ENCODE peak calls at places on chromosomes 3 and 15, in seven cellular contexts. X, A, L, W, U, T and B are unnamed samples.

GRCh38 chr3:104578558-104578957 is 788.2 kb upstream of the ALCAM start:
- DNase-seq in X (no peak), L (no peak), W (no peak), U (no peak), T (no peak), A (no peak), B (no peak)

GRCh38 chr15:84702961-84703482 is 12.9 kb downstream of the SEC11A start:
- DNase-seq in U (no peak), W (no peak), T (no peak), X (no peak), A (no peak), L (no peak), B (no peak)

GRCh38 chr15:85489773-85490493 is 109.5 kb downstream of the AKAP13 start:
- DNase-seq in X (no peak), U (no peak), W (no peak), T (no peak), A (no peak), L (no peak), B (no peak)

GRCh38 chr15:80174017-80174746 is 21.4 kb downstream of the FAH start:
- DNase-seq in U (no peak), T (no peak), A (no peak), W (no peak), X (no peak), L (no peak), B (no peak)

GRCh38 chr3:189794518-189794917 is 163.3 kb downstream of the TP63 start:
- DNase-seq in U (no peak), L (no peak), X (no peak), A (no peak), W (no peak), T (no peak), B (no peak)

GRCh38 chr15:60583194-60583593 is 104.3 kb upstream of the ICE2 start:
- DNase-seq in L (no peak), W (no peak), T (no peak), U (no peak), A (no peak), X (no peak), B (no peak)

GRCh38 chr15:71328453-71328852 is 213.2 kb downstream of the THSD4 start:
- DNase-seq in W (peak; percentile 23), U (no peak), X (no peak), L (no peak), A (no peak), T (no peak), B (no peak)

GRCh38 chr3:148742127-148742526 is 44.4 kb downstream of the AGTR1 start:
- DNase-seq in W (no peak), A (no peak), U (no peak), X (no peak), L (no peak), T (no peak), B (no peak)

GRCh38 chr3:11140054-11140712 is 14.1 kb upstream of the HRH1 start:
- DNase-seq in A (no peak), W (no peak), L (no peak), T (peak; percentile 61), U (no peak), X (no peak), B (no peak)

GRCh38 chr15:39596358-39597051 is 15.6 kb downstream of the THBS1 start:
- DNase-seq in U (no peak), X (no peak), T (no peak), L (no peak), W (no peak), A (no peak), B (no peak)

GRCh38 chr15:83106994-83107840 is at the start of gene TM6SF1:
- DNase-seq in L (no peak), A (peak; percentile 80), U (peak; percentile 57), W (no peak), X (peak; percentile 63), T (no peak), B (no peak)

GRCh38 chr15:38041576-38041975 is 107.1 kb downstream of the TMCO5A start:
- DNase-seq in A (no peak), W (no peak), X (no peak), U (no peak), L (no peak), T (no peak), B (no peak)

GRCh38 chr3:9068044-9068443 is 104.8 kb upstream of the RAD18 start:
- DNase-seq in T (no peak), X (no peak), U (no peak), W (no peak), A (no peak), L (no peak), B (no peak)

GRCh38 chr3:194955546-194955945 is 269.9 kb downstream of the FAM43A start:
- DNase-seq in L (no peak), X (no peak), U (no peak), W (no peak), T (no peak), A (no peak), B (no peak)

GRCh38 chr3:29281265-29282228 is 676 bp downstream of the RBMS3 start:
- DNase-seq in A (peak; percentile 15), T (peak; percentile 63), U (no peak), W (no peak), L (no peak), X (no peak), B (no peak)

GRCh38 chr3:193095366-193095765 is 145.7 kb upstream of the PLAAT1 start:
- DNase-seq in L (no peak), U (no peak), A (no peak), X (no peak), W (no peak), T (no peak), B (no peak)

GRCh38 chr3:78647735-78648134 is 1120.1 kb downstream of the ROBO1 start:
- DNase-seq in A (no peak), W (no peak), X (no peak), U (no peak), T (no peak), L (no peak), B (no peak)

GRCh38 chr3:96814581-96815567 is at the start of gene EPHA6:
- DNase-seq in T (no peak), L (no peak), A (peak; percentile 19), X (peak; percentile 65), W (no peak), U (no peak), B (no peak)

GRCh38 chr3:61858054-61858453 is 296.7 kb downstream of the PTPRG start:
- DNase-seq in T (no peak), W (no peak), L (peak; percentile 7), A (peak; percentile 27), X (no peak), U (no peak), B (no peak)

GRCh38 chr3:4515896-4516295 is 22.7 kb downstream of the ITPR1 start:
- DNase-seq in T (no peak), A (no peak), W (no peak), X (no peak), U (no peak), L (no peak), B (no peak)

DNA sequence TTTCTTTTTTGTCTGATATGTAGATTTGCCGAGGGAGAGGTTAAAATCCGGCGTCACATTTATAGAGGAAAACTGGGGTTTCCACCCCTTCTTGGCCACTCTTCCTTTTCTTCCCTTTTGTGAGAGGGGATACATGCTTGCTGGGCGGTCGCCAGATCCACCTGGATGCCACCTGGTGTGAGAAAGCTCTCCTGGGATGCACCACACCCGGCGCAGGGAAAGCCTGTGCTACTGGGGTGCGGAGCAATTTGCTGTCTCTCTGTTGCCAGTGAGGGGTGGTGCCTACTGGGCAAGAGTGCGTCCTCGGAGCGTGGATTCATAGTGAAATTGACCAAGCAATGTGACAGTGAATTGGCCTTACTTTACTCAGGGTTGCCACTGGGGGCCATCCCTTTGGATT is 2.5 kb upstream of the RGMA start:
- DNase-seq in L (no peak), X (no peak), W (no peak), U (no peak), A (no peak), T (no peak), B (no peak)
- H3K4me1 ChIP-seq in L (peaks cover 5% of the 10 kb centered on the region), X (no peaks in the 10 kb centered on the region), W (peaks cover 7% of the 10 kb centered on the region), U (peaks cover 11% of the 10 kb centered on the region), A (no peaks in the 10 kb centered on the region), T (no peaks in the 10 kb centered on the region), B (no peaks in the 10 kb centered on the region)

GRCh38 chr3:107222927-107223326 is 154.3 kb upstream of the CCDC54 start:
- DNase-seq in U (no peak), A (no peak), W (no peak), X (no peak), L (no peak), T (no peak), B (no peak)
- TF ChIP-seq YY1 in U (no peak), A (no peak), W (no peak), X (no peak), L (no peak), T (no peak), B (no peak)

GRCh38 chr3:60064210-60065178 is 1014.7 kb upstream of the CFAP20DC start:
- DNase-seq in L (no peak), W (no peak), T (no peak), A (no peak), X (no peak), U (no peak), B (no peak)
- H3K4me3 ChIP-seq in L (no peak overlapping the region), W (no peak overlapping the region), T (no peak overlapping the region), A (no peak overlapping the region), X (no peak overlapping the region), U (no peak overlapping the region), B (no peak overlapping the region)

GRCh38 chr15:64507293-64507802 is 47.0 kb downstream of the ZNF609 start:
- DNase-seq in U (peak; percentile 21), T (peak; percentile 48), L (no peak), A (peak; percentile 68), W (peak; percentile 36), X (no peak), B (no peak)
- H3K4me1 ChIP-seq in U (peaks cover 6% of the 10 kb centered on the region), T (peaks cover 30% of the 10 kb centered on the region), L (no peaks in the 10 kb centered on the region), A (peaks cover 32% of the 10 kb centered on the region), W (peaks cover 40% of the 10 kb centered on the region), X (no peaks in the 10 kb centered on the region), B (no peaks in the 10 kb centered on the region)

DNA sequence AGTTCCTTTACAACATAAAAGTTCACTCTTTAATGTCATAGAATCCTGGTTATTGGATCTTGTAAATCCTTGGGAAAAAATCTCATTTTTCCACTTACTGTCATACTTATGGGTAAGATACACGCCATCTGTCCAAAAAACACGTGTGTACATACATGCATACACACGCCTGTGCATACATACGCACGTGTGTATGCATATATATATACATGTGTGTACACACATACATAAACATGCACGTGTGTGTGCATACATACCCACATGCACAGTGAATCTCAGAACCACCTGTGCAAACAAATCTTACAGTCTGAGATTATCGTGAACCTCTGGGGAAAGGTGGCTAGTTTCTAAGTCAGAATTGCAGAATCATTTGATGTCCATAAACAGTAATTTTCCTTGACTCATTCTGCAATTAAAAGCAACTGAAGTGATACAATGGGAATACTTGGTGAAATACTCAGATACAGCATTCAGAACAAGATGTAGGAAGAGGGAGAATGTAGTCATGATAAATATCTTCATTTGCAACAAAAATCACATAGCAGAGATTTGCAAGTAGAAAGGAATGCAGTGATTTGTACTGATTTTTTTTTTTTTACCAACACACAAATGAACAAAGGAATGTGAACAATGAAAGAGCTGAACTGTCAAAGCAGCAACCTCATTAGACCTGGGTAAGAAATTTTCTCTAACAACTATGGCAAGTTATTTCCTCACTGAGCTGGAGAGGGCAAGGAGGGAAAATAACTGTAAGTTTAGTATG is 160.6 kb upstream of the POU1F1 start:
- DNase-seq in A (no peak), T (no peak), X (no peak), U (no peak), L (no peak), W (no peak), B (no peak)
- TF ChIP-seq YY1 in A (no peak), T (no peak), X (no peak), U (no peak), L (no peak), W (no peak), B (no peak)